ENCODE peak calls at places on chromosomes 3 and 15, in six cellular contexts. G is HCT116, Q is fibroblast of lung, A is astrocyte, X is hepatocyte, D is PC-9. J is an unnamed sample.

GRCh38 chr3:122942937-122943827 is 84.4 kb downstream of the SEMA5B start:
- DNase-seq in X (peak; percentile 82), G (peak; percentile 41), Q (peak; percentile 39), D (peak; percentile 83), A (peak; percentile 24), J (no peak)

GRCh38 chr15:96326551-96327154 is 3.8 kb upstream of the NR2F2 start:
- DNase-seq in A (peak; percentile 58), Q (peak; percentile 60), G (no peak), D (peak; percentile 16), X (peak; percentile 66), J (no peak)

GRCh38 chr3:187807086-187807862 is 62.0 kb upstream of the BCL6 start:
- DNase-seq in A (peak; percentile 71), G (no peak), X (peak; percentile 26), D (no peak), Q (peak; percentile 79), J (peak; percentile 77)

GRCh38 chr3:97497138-97497537 is 267.4 kb upstream of the ARL6 start:
- DNase-seq in D (no peak), A (no peak), Q (no peak), G (no peak), X (no peak), J (no peak)

GRCh38 chr15:60191015-60191414 is 186.9 kb downstream of the FOXB1 start:
- DNase-seq in Q (no peak), D (no peak), G (no peak), A (no peak), X (no peak), J (no peak)

GRCh38 chr3:143674100-143674968 is 173.9 kb downstream of the SLC9A9 start:
- DNase-seq in A (peak; percentile 23), D (peak; percentile 52), Q (peak; percentile 54), G (peak; percentile 65), X (peak; percentile 83), J (peak; percentile 15)

GRCh38 chr3:23594066-23594465 is 211.7 kb upstream of the UBE2E1 start:
- DNase-seq in X (no peak), G (no peak), D (no peak), A (peak; percentile 16), Q (no peak), J (no peak)

GRCh38 chr15:23695282-23695681 is 8.2 kb upstream of the NDN start:
- DNase-seq in D (no peak), G (no peak), X (no peak), Q (no peak), A (no peak), J (no peak)

GRCh38 chr3:188400494-188401243 is 246.7 kb downstream of the LPP start:
- DNase-seq in D (no peak), Q (no peak), A (no peak), X (no peak), G (no peak), J (no peak)

GRCh38 chr3:113293348-113293747 is 82.0 kb downstream of the BOC start:
- DNase-seq in D (no peak), A (no peak), G (no peak), X (no peak), Q (no peak), J (no peak)

GRCh38 chr15:49644364-49644794 is 23.5 kb downstream of the DTWD1 start:
- DNase-seq in Q (peak; percentile 38), X (no peak), D (no peak), G (no peak), A (peak; percentile 36), J (no peak)

GRCh38 chr15:60128000-60128376 is 123.9 kb downstream of the FOXB1 start:
- DNase-seq in D (no peak), X (no peak), A (peak; percentile 47), Q (peak; percentile 62), G (no peak), J (no peak)

GRCh38 chr15:70375006-70375409 is 277.3 kb upstream of the TLE3 start:
- DNase-seq in G (no peak), D (peak; percentile 80), A (peak; percentile 49), X (no peak), Q (peak; percentile 65), J (peak; percentile 28)

GRCh38 chr3:134040066-134040465 is 10.3 kb upstream of the SLCO2A1 start:
- DNase-seq in G (no peak), D (no peak), Q (no peak), A (no peak), X (no peak), J (no peak)

GRCh38 chr3:134038071-134038491 is 8.4 kb upstream of the SLCO2A1 start:
- DNase-seq in X (peak; percentile 32), A (no peak), G (no peak), D (no peak), Q (no peak), J (no peak)

GRCh38 chr3:134038716-134039115 is 9.0 kb upstream of the SLCO2A1 start:
- DNase-seq in X (peak; percentile 56), G (no peak), Q (no peak), A (no peak), D (no peak), J (no peak)

GRCh38 chr3:134037168-134037567 is 7.4 kb upstream of the SLCO2A1 start:
- DNase-seq in D (no peak), X (no peak), G (no peak), A (no peak), Q (no peak), J (no peak)

DNA sequence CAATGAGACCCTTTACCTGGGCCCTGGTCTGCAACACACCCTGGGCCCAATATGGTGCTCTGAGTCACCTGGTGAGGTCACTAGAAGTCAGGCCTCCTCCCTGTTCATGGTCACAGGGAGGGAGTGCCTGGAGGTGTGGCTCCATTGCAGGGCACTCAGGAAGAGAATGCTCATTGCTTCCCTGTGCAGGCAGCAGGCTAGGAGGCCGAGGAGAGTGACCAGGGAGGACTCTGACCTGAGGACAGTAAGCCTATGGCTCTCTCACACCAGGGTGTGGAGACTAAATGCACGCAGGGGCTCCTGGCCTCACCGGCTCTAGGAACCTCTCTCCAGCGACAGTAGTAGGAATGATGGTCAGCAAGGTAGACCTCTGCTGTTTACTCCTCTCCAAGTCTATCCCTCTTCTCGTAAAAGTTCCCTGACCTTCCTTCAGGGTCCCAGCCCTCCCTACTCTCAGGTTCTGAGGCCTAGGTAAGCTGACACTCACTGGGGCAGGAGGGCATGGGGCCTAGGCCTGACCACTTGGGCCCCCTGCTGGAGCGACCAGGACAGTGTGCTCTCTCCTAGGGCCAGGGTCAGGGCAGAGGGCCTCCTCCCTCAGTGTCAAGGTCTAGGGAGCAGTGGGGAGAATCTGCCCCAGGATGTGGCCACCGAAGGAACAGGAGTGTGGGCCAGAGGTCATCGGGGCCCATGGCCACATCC is 9.6 kb upstream of the SLCO2A1 start:
- DNase-seq in A (no peak), Q (no peak), X (peak; percentile 82), G (peak; percentile 8), D (peak; percentile 15), J (no peak)
- TF ChIP-seq CTCF in A (no peak), Q (peak; percentile 7), X (peak; percentile 18), G (peak; percentile 71), D (no peak), J (peak; percentile 39)

DNA sequence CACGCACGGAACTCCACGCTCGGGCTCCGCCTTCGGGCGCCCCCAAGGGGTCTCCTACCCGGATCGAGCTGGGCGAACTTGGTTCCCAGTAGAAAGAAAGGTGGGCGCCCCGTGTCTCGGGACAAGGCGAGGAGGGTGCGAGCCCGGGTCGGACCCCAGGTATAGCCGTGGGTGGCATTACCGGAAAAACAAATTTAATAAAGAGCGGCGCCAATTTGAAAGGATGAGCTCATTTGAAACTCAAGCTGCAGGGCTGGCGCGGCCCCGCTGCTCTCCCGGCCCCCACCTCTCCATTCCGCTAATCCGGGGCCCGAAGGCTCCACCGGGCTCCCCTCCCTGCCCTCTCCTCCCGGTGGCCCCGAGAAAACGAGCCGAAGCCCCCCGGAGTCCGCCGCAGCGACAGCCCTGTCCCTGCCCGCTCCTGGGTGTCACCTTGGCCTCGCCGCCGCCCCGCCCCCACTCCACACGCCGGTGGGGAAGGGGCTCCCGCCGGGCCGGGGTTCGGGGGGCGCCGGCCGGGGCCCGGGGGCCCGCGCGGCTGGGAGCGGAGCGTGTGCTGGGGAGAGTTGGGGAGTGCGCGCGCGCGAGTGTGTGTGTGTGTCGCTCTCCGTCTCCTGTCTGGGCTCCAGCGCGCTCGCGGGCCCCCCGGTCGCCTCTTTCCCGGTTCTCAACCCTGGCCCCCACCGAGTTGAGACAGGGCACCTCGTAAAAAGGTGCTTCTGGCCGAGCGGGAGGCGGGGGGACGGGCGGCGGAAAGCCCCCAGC is 1.4 kb downstream of the IGF2BP2 start:
- DNase-seq in G (no peak), D (peak; percentile 53), X (peak; percentile 79), A (no peak), Q (peak; percentile 62), J (no peak)
- TF ChIP-seq EZH2 in G (no peak), D (no peak), X (no peak), A (no peak), Q (no peak), J (no peak)

GRCh38 chr3:11084098-11084497 is 70.2 kb upstream of the HRH1 start:
- DNase-seq in D (peak; percentile 44), G (no peak), Q (no peak), X (no peak), A (no peak), J (no peak)
- TF ChIP-seq CTCF in D (no peak), G (no peak), Q (no peak), X (no peak), A (no peak), J (no peak)

GRCh38 chr15:67827561-67828378 is 2.5 kb downstream of the SKOR1 start:
- DNase-seq in Q (no peak), D (no peak), A (no peak), G (no peak), X (no peak), J (no peak)

GRCh38 chr15:67824157-67824899 is 981 bp upstream of the SKOR1 start:
- DNase-seq in A (no peak), D (no peak), G (no peak), X (no peak), Q (no peak), J (no peak)

GRCh38 chr15:67824900-67825879 is at the start of gene SKOR1:
- DNase-seq in X (peak; percentile 62), G (no peak), A (peak; percentile 33), D (no peak), Q (peak; percentile 46), J (no peak)

GRCh38 chr15:67826717-67827560 is 1.6 kb downstream of the SKOR1 start:
- DNase-seq in X (no peak), D (no peak), Q (no peak), G (no peak), A (no peak), J (no peak)

GRCh38 chr15:67825880-67826716 is 789 bp downstream of the SKOR1 start:
- DNase-seq in D (no peak), Q (no peak), A (no peak), G (no peak), X (no peak), J (no peak)
- TF ChIP-seq EZH2 in D (no peak), Q (peak; percentile 99), A (peak; percentile 97), G (no peak), X (peak; percentile 92), J (peak; percentile 100)

DNA sequence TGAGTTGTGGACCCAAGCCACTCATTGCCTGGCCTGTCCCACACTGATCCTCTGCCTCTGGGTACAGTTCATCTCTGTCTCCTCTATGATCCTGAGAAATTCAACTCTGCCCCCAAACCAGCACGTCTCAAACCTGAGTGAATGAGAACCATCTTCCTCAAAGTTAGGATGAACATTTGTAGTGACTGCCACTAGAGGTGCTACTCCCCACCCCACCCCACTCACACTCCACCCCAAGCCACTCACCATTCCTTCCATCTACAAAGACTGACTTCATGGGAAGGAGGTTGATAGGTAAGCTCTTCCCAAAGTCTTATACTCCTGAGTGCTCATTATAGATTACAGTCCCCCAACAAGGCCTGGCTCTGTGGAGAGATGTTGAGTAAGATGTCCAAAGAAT is 43.8 kb downstream of the NEK10 start:
- DNase-seq in D (no peak), X (no peak), A (no peak), Q (no peak), G (no peak), J (no peak)
- TF ChIP-seq CTCF in D (no peak), X (no peak), A (no peak), Q (no peak), G (peak; percentile 29), J (no peak)

J was measured in keratinocyte.